ENCODE peak calls at places on chromosomes 12 and 14, in four cellular contexts. One of them, this sample, is unnamed.

GRCh38 chr12:31922341-31923062 is 36.7 kb upstream of the RESF1 start:
- DNase-seq in NCI-H748 treated with DMSO at 0.1 percent for 48 hours: no peak
- DNase-seq in NCI-H774: no peak
- DNase-seq in gastrocnemius medialis: no peak
- DNase-seq in this sample: no peak

GRCh38 chr14:75823334-75823733 is 158.5 kb downstream of the TGFB3 start:
- DNase-seq in NCI-H748 treated with DMSO at 0.1 percent for 48 hours: no peak
- DNase-seq in NCI-H774: no peak
- DNase-seq in gastrocnemius medialis: no peak
- DNase-seq in this sample: no peak

GRCh38 chr12:92403210-92404175 is 257.8 kb upstream of the BTG1 start:
- DNase-seq in NCI-H748 treated with DMSO at 0.1 percent for 48 hours: no peak
- DNase-seq in NCI-H774: no peak
- DNase-seq in gastrocnemius medialis: no peak
- DNase-seq in this sample: no peak

GRCh38 chr12:29519585-29520182 is 22.2 kb upstream of the OVCH1 start:
- DNase-seq in NCI-H748 treated with DMSO at 0.1 percent for 48 hours: no peak
- DNase-seq in NCI-H774: peak; percentile 38
- DNase-seq in gastrocnemius medialis: no peak
- DNase-seq in this sample: peak; percentile 56

GRCh38 chr12:103310871-103311270 is 184.9 kb downstream of the C12orf42 start:
- DNase-seq in NCI-H748 treated with DMSO at 0.1 percent for 48 hours: no peak
- DNase-seq in NCI-H774: no peak
- DNase-seq in gastrocnemius medialis: no peak
- DNase-seq in this sample: no peak

GRCh38 chr12:26274441-26275312 is 79.3 kb downstream of the SSPN start:
- DNase-seq in NCI-H748 treated with DMSO at 0.1 percent for 48 hours: no peak
- DNase-seq in NCI-H774: peak; percentile 36
- DNase-seq in gastrocnemius medialis: peak; percentile 57
- DNase-seq in this sample: peak; percentile 70

GRCh38 chr14:64209428-64210165 is 84.6 kb downstream of the ESR2 start:
- DNase-seq in NCI-H748 treated with DMSO at 0.1 percent for 48 hours: no peak
- DNase-seq in NCI-H774: no peak
- DNase-seq in gastrocnemius medialis: peak; percentile 56
- DNase-seq in this sample: no peak

GRCh38 chr14:101365329-101366158 is 195.8 kb upstream of the DIO3 start:
- DNase-seq in NCI-H748 treated with DMSO at 0.1 percent for 48 hours: no peak
- DNase-seq in NCI-H774: no peak
- DNase-seq in gastrocnemius medialis: no peak
- DNase-seq in this sample: no peak

GRCh38 chr14:81406863-81407262 is 6.7 kb upstream of the STON2 start:
- DNase-seq in NCI-H748 treated with DMSO at 0.1 percent for 48 hours: no peak
- DNase-seq in NCI-H774: no peak
- DNase-seq in gastrocnemius medialis: peak; percentile 90
- DNase-seq in this sample: peak; percentile 69

GRCh38 chr14:99286761-99287160 is 14.8 kb upstream of the BCL11B start:
- DNase-seq in NCI-H748 treated with DMSO at 0.1 percent for 48 hours: no peak
- DNase-seq in NCI-H774: no peak
- DNase-seq in gastrocnemius medialis: no peak
- DNase-seq in this sample: no peak

GRCh38 chr14:105069554-105069886 is 4.3 kb upstream of the GPR132 start:
- DNase-seq in NCI-H748 treated with DMSO at 0.1 percent for 48 hours: no peak
- DNase-seq in NCI-H774: no peak
- DNase-seq in gastrocnemius medialis: no peak
- DNase-seq in this sample: no peak

This sample was measured in SHP77.